ENCODE peak calls at places on chromosomes 11 and 22, in six cellular contexts. Q, T, F, B, K and N are unnamed samples.

GRCh38 chr11:78516281-78516680 is 58.4 kb downstream of the NARS2 start:
- DNase-seq in Q (no peak), B (no peak), F (no peak), T (no peak), K (no peak), N (no peak)

GRCh38 chr22:41596776-41597634 is 7.4 kb upstream of the PMM1 start:
- DNase-seq in T (no peak), Q (peak), F (peak), K (no peak), B (peak), N (peak)

GRCh38 chr11:46896719-46897406 is 21.5 kb downstream of the LRP4 start:
- DNase-seq in F (peak), B (no peak), Q (no peak), K (no peak), T (peak), N (no peak)

GRCh38 chr11:1401001-1401445 is 11.3 kb downstream of the BRSK2 start:
- DNase-seq in Q (no peak), T (no peak), B (no peak), F (no peak), K (no peak), N (no peak)

GRCh38 chr11:110069158-110069737 is 23.9 kb upstream of the ZC3H12C start:
- DNase-seq in Q (peak), T (peak), B (no peak), K (no peak), F (peak), N (peak)

GRCh38 chr22:30245985-30246901 is at the start of gene LIF:
- DNase-seq in F (peak), B (no peak), T (no peak), Q (peak), K (no peak), N (no peak)

GRCh38 chr11:122071680-122072321 is 44.2 kb downstream of the BLID start:
- DNase-seq in K (no peak), B (no peak), Q (no peak), T (no peak), F (no peak), N (no peak)

GRCh38 chr11:66981976-66982578 is 7.0 kb downstream of the C11orf86 start:
- DNase-seq in B (peak), T (peak), F (peak), K (peak), Q (no peak), N (no peak)

GRCh38 chr11:130071211-130071712 is 1.6 kb downstream of the APLP2 start:
- DNase-seq in K (peak), F (peak), Q (no peak), T (peak), B (no peak), N (no peak)

GRCh38 chr22:27075028-27075678 is 417.8 kb downstream of the MIAT start:
- DNase-seq in K (no peak), T (no peak), Q (no peak), B (no peak), F (no peak), N (peak)

GRCh38 chr11:81301426-81301825 is 1432.2 kb downstream of the FAM181B start:
- DNase-seq in F (no peak), B (no peak), K (no peak), Q (no peak), T (no peak), N (no peak)

GRCh38 chr11:15053201-15053685 is 20.1 kb upstream of the CALCB start:
- DNase-seq in K (no peak), T (peak), F (no peak), Q (no peak), B (no peak), N (no peak)

GRCh38 chr11:27423125-27423524 is 49.5 kb downstream of the LGR4 start:
- DNase-seq in Q (no peak), T (no peak), K (no peak), B (no peak), F (peak), N (no peak)

GRCh38 chr11:105588001-105588400 is 21.9 kb upstream of the GRIA4 start:
- DNase-seq in K (no peak), T (no peak), B (no peak), F (no peak), Q (no peak), N (no peak)

GRCh38 chr11:111531687-111532364 is 8.7 kb upstream of the LAYN start:
- DNase-seq in K (no peak), F (peak), Q (peak), B (no peak), T (no peak), N (no peak)

GRCh38 chr11:86395061-86395551 is 20.4 kb downstream of the CCDC81 start:
- DNase-seq in F (no peak), Q (no peak), B (no peak), K (no peak), T (no peak), N (no peak)

GRCh38 chr11:45470151-45471001 is 184.2 kb upstream of the SYT13 start:
- DNase-seq in F (peak), K (no peak), B (no peak), Q (no peak), T (no peak), N (no peak)

GRCh38 chr22:49765091-49765771 is 62.4 kb downstream of the BRD1 start:
- DNase-seq in B (peak), F (no peak), Q (peak), T (no peak), K (no peak), N (no peak)

GRCh38 chr11:10076458-10077141 is 217.4 kb downstream of the SBF2 start:
- DNase-seq in T (no peak), K (no peak), Q (peak), B (no peak), F (no peak), N (peak)

GRCh38 chr11:118921929-118922744 is 3.6 kb downstream of the BCL9L start:
- DNase-seq in F (no peak), K (no peak), Q (no peak), T (no peak), B (peak), N (peak)

GRCh38 chr11:86916330-86916729 is 38.9 kb downstream of the FZD4 start:
- DNase-seq in B (no peak), T (no peak), K (no peak), F (no peak), Q (no peak), N (no peak)

GRCh38 chr22:49132009-49132408 is 695.7 kb downstream of the BRD1 start:
- DNase-seq in F (no peak), K (no peak), T (peak), Q (no peak), B (no peak), N (no peak)

GRCh38 chr22:19802001-19802880 is 41.7 kb downstream of the TBX1 start:
- DNase-seq in K (no peak), B (peak), F (no peak), Q (no peak), T (no peak), N (no peak)

GRCh38 chr11:5624489-5625278 is at the start of gene TRIM34:
- DNase-seq in K (no peak), B (no peak), T (no peak), Q (peak), F (peak), N (peak)

GRCh38 chr11:9574806-9575530 is 1.5 kb downstream of the WEE1 start:
- DNase-seq in Q (peak), T (peak), F (peak), B (no peak), K (no peak), N (peak)

GRCh38 chr11:10504490-10504889 is 36.5 kb downstream of the RNF141 start:
- DNase-seq in T (no peak), Q (no peak), K (no peak), F (no peak), B (no peak), N (no peak)

GRCh38 chr11:77865805-77866204 is 44.9 kb downstream of the AAMDC start:
- DNase-seq in B (no peak), Q (no peak), F (no peak), T (no peak), K (no peak), N (no peak)

GRCh38 chr11:36475192-36475591 is 34.9 kb downstream of the TRAF6 start:
- DNase-seq in T (no peak), K (no peak), B (no peak), F (no peak), Q (no peak), N (no peak)

GRCh38 chr11:76839326-76839725 is 21.4 kb upstream of the ACER3 start:
- DNase-seq in K (no peak), B (no peak), T (no peak), F (peak), Q (no peak), N (no peak)

GRCh38 chr11:2166091-2166851 is 5.3 kb upstream of the INS start:
- DNase-seq in B (no peak), Q (peak), F (no peak), T (no peak), K (no peak), N (peak)